ENCODE peak calls at places on chromosomes 11 and 22, in nine cellular contexts. X is amniotic stem cell; A is stimulated activated CD8-positive, alpha-beta memory T cell treated with anti-CD3 and anti-CD28 coated beads, Interleukin-12 subunit alpha, Interleukin-12 subunit beta, amount 100 ng/mL, for 1 hour; C is mesendoderm; F is NCI-H1092; S is 8988T; I is stimulated activated CD4-positive, alpha-beta T cell treated with anti-CD3 and anti-CD28 coated beads, TNF-alpha, amount 100 ng/mL, for 48 hours; T is NCI-H2081; P is cardiac muscle cell. H is an unnamed sample.

GRCh38 chr22:48628891-48629559 is 1198.6 kb downstream of the BRD1 start:
- DNase-seq in S (no peak), A (no peak), P (no peak), X (no peak), C (peak; percentile 59), I (no peak), F (no peak), T (no peak), H (no peak)

GRCh38 chr11:16818284-16818683 is 79.8 kb downstream of the C11orf58 start:
- DNase-seq in I (no peak), F (no peak), C (no peak), A (no peak), S (no peak), X (no peak), T (no peak), P (no peak), H (peak; percentile 20)

GRCh38 chr11:130816941-130817607 is 99.2 kb downstream of the SNX19 start:
- DNase-seq in A (no peak), S (no peak), T (no peak), X (no peak), I (no peak), P (no peak), C (no peak), F (no peak), H (no peak)

GRCh38 chr11:134614141-134614540 is 202.1 kb upstream of the B3GAT1 start:
- DNase-seq in F (no peak), X (no peak), A (no peak), C (no peak), T (no peak), I (no peak), P (no peak), S (no peak), H (no peak)

GRCh38 chr11:46215208-46215931 is 62.1 kb upstream of the CREB3L1 start:
- DNase-seq in S (no peak), I (no peak), P (no peak), A (no peak), X (no peak), T (no peak), F (no peak), C (no peak), H (no peak)

GRCh38 chr11:120773501-120774031 is 250.3 kb upstream of the TBCEL start:
- DNase-seq in A (no peak), P (no peak), I (no peak), T (no peak), C (no peak), X (no peak), F (no peak), S (no peak), H (no peak)

GRCh38 chr11:6736495-6737121 is 35.2 kb downstream of the OR2AG2 start:
- DNase-seq in T (no peak), S (no peak), F (no peak), P (no peak), C (no peak), I (no peak), X (no peak), A (no peak), H (no peak)

GRCh38 chr11:128040603-128041002 is 546.8 kb downstream of the ETS1 start:
- DNase-seq in P (no peak), F (no peak), I (no peak), C (no peak), X (no peak), S (no peak), T (no peak), A (no peak), H (no peak)

GRCh38 chr11:108226036-108226435 is 3.2 kb downstream of the ATM start:
- DNase-seq in A (no peak), T (no peak), P (no peak), C (no peak), F (no peak), X (no peak), I (no peak), S (no peak), H (no peak)

H was measured in brain microvascular endothelial cell.